ENCODE peak calls at places on chromosomes 6 and 20, in nine cellular contexts. One of them, this sample, is unnamed.

GRCh38 chr6:157034433-157035230 is 257.5 kb downstream of the ARID1B start:
- DNase-seq in GM23248: peak; percentile 81
- DNase-seq in PC-9: no peak
- DNase-seq in hepatocyte: peak; percentile 50
- DNase-seq in CD8-positive, alpha-beta memory T cell: no peak
- DNase-seq in astrocyte: peak; percentile 53
- DNase-seq in SK-N-SH: peak; percentile 55
- DNase-seq in naive thymus-derived CD4-positive, alpha-beta T cell: peak; percentile 51
- DNase-seq in prostate gland: no peak
- DNase-seq in this sample: no peak

GRCh38 chr20:23544133-23544532 is 24.2 kb downstream of the CST9L start:
- DNase-seq in GM23248: no peak
- DNase-seq in PC-9: no peak
- DNase-seq in hepatocyte: no peak
- DNase-seq in CD8-positive, alpha-beta memory T cell: no peak
- DNase-seq in astrocyte: no peak
- DNase-seq in SK-N-SH: no peak
- DNase-seq in naive thymus-derived CD4-positive, alpha-beta T cell: no peak
- DNase-seq in prostate gland: no peak
- DNase-seq in this sample: no peak

GRCh38 chr6:39214846-39215639 is 14.2 kb downstream of the KCNK5 start:
- DNase-seq in GM23248: no peak
- DNase-seq in PC-9: peak; percentile 80
- DNase-seq in hepatocyte: no peak
- DNase-seq in CD8-positive, alpha-beta memory T cell: no peak
- DNase-seq in astrocyte: no peak
- DNase-seq in SK-N-SH: no peak
- DNase-seq in naive thymus-derived CD4-positive, alpha-beta T cell: no peak
- DNase-seq in prostate gland: peak; percentile 48
- DNase-seq in this sample: no peak

GRCh38 chr6:44439270-44440045 is 52.0 kb downstream of the CDC5L start:
- DNase-seq in GM23248: peak; percentile 78
- DNase-seq in PC-9: no peak
- DNase-seq in hepatocyte: no peak
- DNase-seq in CD8-positive, alpha-beta memory T cell: no peak
- DNase-seq in astrocyte: peak; percentile 49
- DNase-seq in SK-N-SH: no peak
- DNase-seq in naive thymus-derived CD4-positive, alpha-beta T cell: no peak
- DNase-seq in prostate gland: no peak
- DNase-seq in this sample: peak; percentile 78

GRCh38 chr6:131043902-131044447 is 19.1 kb downstream of the EPB41L2 start:
- DNase-seq in GM23248: no peak
- DNase-seq in PC-9: no peak
- DNase-seq in hepatocyte: no peak
- DNase-seq in CD8-positive, alpha-beta memory T cell: no peak
- DNase-seq in astrocyte: no peak
- DNase-seq in SK-N-SH: no peak
- DNase-seq in naive thymus-derived CD4-positive, alpha-beta T cell: no peak
- DNase-seq in prostate gland: no peak
- DNase-seq in this sample: no peak

GRCh38 chr6:167817729-167818128 is 9.0 kb upstream of the AFDN start:
- DNase-seq in GM23248: no peak
- DNase-seq in PC-9: peak; percentile 22
- DNase-seq in hepatocyte: no peak
- DNase-seq in CD8-positive, alpha-beta memory T cell: no peak
- DNase-seq in astrocyte: no peak
- DNase-seq in SK-N-SH: no peak
- DNase-seq in naive thymus-derived CD4-positive, alpha-beta T cell: no peak
- DNase-seq in prostate gland: no peak
- DNase-seq in this sample: no peak

GRCh38 chr20:49924247-49924646 is 8.9 kb upstream of the SPATA2 start:
- DNase-seq in GM23248: no peak
- DNase-seq in PC-9: no peak
- DNase-seq in hepatocyte: no peak
- DNase-seq in CD8-positive, alpha-beta memory T cell: no peak
- DNase-seq in astrocyte: no peak
- DNase-seq in SK-N-SH: no peak
- DNase-seq in naive thymus-derived CD4-positive, alpha-beta T cell: no peak
- DNase-seq in prostate gland: no peak
- DNase-seq in this sample: no peak

GRCh38 chr20:34654207-34654744 is 22.6 kb downstream of the PIGU start:
- DNase-seq in GM23248: no peak
- DNase-seq in PC-9: no peak
- DNase-seq in hepatocyte: no peak
- DNase-seq in CD8-positive, alpha-beta memory T cell: no peak
- DNase-seq in astrocyte: no peak
- DNase-seq in SK-N-SH: no peak
- DNase-seq in naive thymus-derived CD4-positive, alpha-beta T cell: no peak
- DNase-seq in prostate gland: no peak
- DNase-seq in this sample: no peak

GRCh38 chr20:14332796-14333345 is 4.5 kb downstream of the FLRT3 start:
- DNase-seq in GM23248: no peak
- DNase-seq in PC-9: no peak
- DNase-seq in hepatocyte: peak; percentile 11
- DNase-seq in CD8-positive, alpha-beta memory T cell: no peak
- DNase-seq in astrocyte: no peak
- DNase-seq in SK-N-SH: no peak
- DNase-seq in naive thymus-derived CD4-positive, alpha-beta T cell: no peak
- DNase-seq in prostate gland: no peak
- DNase-seq in this sample: no peak

GRCh38 chr20:14331671-14332070 is 5.7 kb downstream of the FLRT3 start:
- DNase-seq in GM23248: no peak
- DNase-seq in PC-9: no peak
- DNase-seq in hepatocyte: peak; percentile 7
- DNase-seq in CD8-positive, alpha-beta memory T cell: no peak
- DNase-seq in astrocyte: no peak
- DNase-seq in SK-N-SH: no peak
- DNase-seq in naive thymus-derived CD4-positive, alpha-beta T cell: no peak
- DNase-seq in prostate gland: no peak
- DNase-seq in this sample: no peak

GRCh38 chr20:14335122-14335521 is 2.3 kb downstream of the FLRT3 start:
- DNase-seq in GM23248: no peak
- DNase-seq in PC-9: no peak
- DNase-seq in hepatocyte: no peak
- DNase-seq in CD8-positive, alpha-beta memory T cell: no peak
- DNase-seq in astrocyte: no peak
- DNase-seq in SK-N-SH: no peak
- DNase-seq in naive thymus-derived CD4-positive, alpha-beta T cell: no peak
- DNase-seq in prostate gland: no peak
- DNase-seq in this sample: no peak

GRCh38 chr20:14334306-14334930 is 3.0 kb downstream of the FLRT3 start:
- DNase-seq in GM23248: peak; percentile 75
- DNase-seq in PC-9: no peak
- DNase-seq in hepatocyte: peak; percentile 86
- DNase-seq in CD8-positive, alpha-beta memory T cell: no peak
- DNase-seq in astrocyte: peak; percentile 18
- DNase-seq in SK-N-SH: peak; percentile 37
- DNase-seq in naive thymus-derived CD4-positive, alpha-beta T cell: no peak
- DNase-seq in prostate gland: peak; percentile 39
- DNase-seq in this sample: peak; percentile 45

DNA sequence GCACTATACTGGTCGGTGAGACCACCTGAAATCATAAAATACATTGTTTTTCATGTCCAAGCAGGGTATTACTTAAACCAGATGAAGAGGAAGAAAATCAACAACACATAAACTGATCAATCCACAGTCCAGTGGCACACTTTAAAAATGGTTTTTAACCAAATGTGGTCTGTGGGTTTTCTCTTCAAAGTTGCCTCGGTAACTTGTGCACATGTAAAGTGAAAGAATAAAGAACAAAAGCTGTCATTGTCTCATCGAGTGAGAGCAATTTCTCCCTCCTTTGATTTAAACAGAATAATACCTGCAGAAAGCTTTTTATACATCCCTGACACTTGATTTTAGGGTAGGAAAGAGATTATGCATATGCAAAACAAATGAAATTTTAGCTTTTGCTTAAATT is 3.7 kb downstream of the FLRT3 start:
- DNase-seq in GM23248: no peak
- DNase-seq in PC-9: no peak
- DNase-seq in hepatocyte: no peak
- DNase-seq in CD8-positive, alpha-beta memory T cell: no peak
- DNase-seq in astrocyte: no peak
- DNase-seq in SK-N-SH: no peak
- DNase-seq in naive thymus-derived CD4-positive, alpha-beta T cell: no peak
- DNase-seq in prostate gland: no peak
- DNase-seq in this sample: no peak
- H3K4me3 ChIP-seq in GM23248: no peak overlapping the region
- H3K4me3 ChIP-seq in PC-9: no peak overlapping the region
- H3K4me3 ChIP-seq in hepatocyte: peak overlapping the region; percentile 50
- H3K4me3 ChIP-seq in CD8-positive, alpha-beta memory T cell: no peak overlapping the region
- H3K4me3 ChIP-seq in astrocyte: no peak overlapping the region
- H3K4me3 ChIP-seq in SK-N-SH: no peak overlapping the region
- H3K4me3 ChIP-seq in naive thymus-derived CD4-positive, alpha-beta T cell: no peak overlapping the region
- H3K4me3 ChIP-seq in prostate gland: peak overlapping the region; percentile 37
- H3K4me3 ChIP-seq in this sample: peak overlapping the region; percentile 12

GRCh38 chr6:165665384-165665672 is 2.3 kb upstream of the PDE10A start:
- DNase-seq in GM23248: no peak
- DNase-seq in PC-9: no peak
- DNase-seq in hepatocyte: no peak
- DNase-seq in CD8-positive, alpha-beta memory T cell: no peak
- DNase-seq in astrocyte: no peak
- DNase-seq in SK-N-SH: no peak
- DNase-seq in naive thymus-derived CD4-positive, alpha-beta T cell: no peak
- DNase-seq in prostate gland: no peak
- DNase-seq in this sample: no peak

GRCh38 chr6:165662671-165663282 is at the start of gene PDE10A:
- DNase-seq in GM23248: peak; percentile 25
- DNase-seq in PC-9: no peak
- DNase-seq in hepatocyte: peak; percentile 56
- DNase-seq in CD8-positive, alpha-beta memory T cell: no peak
- DNase-seq in astrocyte: no peak
- DNase-seq in SK-N-SH: peak; percentile 82
- DNase-seq in naive thymus-derived CD4-positive, alpha-beta T cell: no peak
- DNase-seq in prostate gland: no peak
- DNase-seq in this sample: no peak

GRCh38 chr6:165664553-165665383 is 1.7 kb upstream of the PDE10A start:
- DNase-seq in GM23248: no peak
- DNase-seq in PC-9: no peak
- DNase-seq in hepatocyte: no peak
- DNase-seq in CD8-positive, alpha-beta memory T cell: no peak
- DNase-seq in astrocyte: no peak
- DNase-seq in SK-N-SH: no peak
- DNase-seq in naive thymus-derived CD4-positive, alpha-beta T cell: no peak
- DNase-seq in prostate gland: no peak
- DNase-seq in this sample: no peak

GRCh38 chr6:165663283-165663735 is 268 bp upstream of the PDE10A start:
- DNase-seq in GM23248: peak; percentile 40
- DNase-seq in PC-9: no peak
- DNase-seq in hepatocyte: peak; percentile 47
- DNase-seq in CD8-positive, alpha-beta memory T cell: no peak
- DNase-seq in astrocyte: no peak
- DNase-seq in SK-N-SH: peak; percentile 66
- DNase-seq in naive thymus-derived CD4-positive, alpha-beta T cell: no peak
- DNase-seq in prostate gland: no peak
- DNase-seq in this sample: no peak

DNA sequence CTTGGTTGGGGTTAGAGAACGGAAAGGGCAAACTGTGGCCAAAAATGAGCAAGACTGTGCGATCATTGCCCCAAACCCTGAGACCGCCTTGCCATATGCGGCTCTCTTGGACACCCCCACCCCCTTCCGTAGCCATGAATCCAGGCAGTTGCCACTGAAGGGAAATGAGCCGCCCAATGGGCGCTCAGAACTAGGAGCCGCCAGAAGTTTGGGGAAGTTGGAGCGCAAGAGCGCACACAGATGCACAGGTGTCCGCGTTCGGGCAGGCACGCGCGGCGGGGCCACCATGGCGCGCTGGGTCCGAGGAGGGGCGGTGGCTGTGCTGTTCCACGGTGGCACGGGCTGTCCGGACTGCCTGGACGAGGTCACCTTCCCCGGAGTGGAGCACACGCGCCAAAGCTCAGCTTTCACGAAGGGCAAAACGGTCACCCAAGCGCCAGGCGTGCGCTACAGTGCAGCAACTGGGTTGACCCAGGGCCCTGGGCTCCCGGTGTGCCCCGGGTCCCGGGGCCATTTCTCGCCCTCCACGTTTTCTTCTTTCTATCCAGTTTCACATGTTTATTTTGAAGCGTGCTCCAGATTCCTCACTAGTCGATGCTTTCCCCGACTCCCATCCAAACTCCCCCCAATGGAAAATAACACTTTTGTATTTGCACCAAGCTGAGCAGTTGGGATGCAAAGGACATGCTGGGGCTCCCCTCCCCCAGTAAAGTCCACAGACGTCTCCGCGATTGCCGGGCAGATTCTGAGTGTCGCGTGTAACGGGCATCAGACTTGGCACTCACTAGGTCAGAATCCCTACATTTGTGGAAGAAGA is 903 bp upstream of the PDE10A start:
- DNase-seq in GM23248: peak; percentile 16
- DNase-seq in PC-9: no peak
- DNase-seq in hepatocyte: no peak
- DNase-seq in CD8-positive, alpha-beta memory T cell: no peak
- DNase-seq in astrocyte: peak; percentile 16
- DNase-seq in SK-N-SH: no peak
- DNase-seq in naive thymus-derived CD4-positive, alpha-beta T cell: no peak
- DNase-seq in prostate gland: no peak
- DNase-seq in this sample: no peak
- H3K4me3 ChIP-seq in GM23248: no peak overlapping the region
- H3K4me3 ChIP-seq in PC-9: no peak overlapping the region
- H3K4me3 ChIP-seq in hepatocyte: peak overlapping the region; percentile 82
- H3K4me3 ChIP-seq in CD8-positive, alpha-beta memory T cell: no peak overlapping the region
- H3K4me3 ChIP-seq in astrocyte: peak overlapping the region; percentile 63
- H3K4me3 ChIP-seq in SK-N-SH: peak overlapping the region; percentile 52
- H3K4me3 ChIP-seq in naive thymus-derived CD4-positive, alpha-beta T cell: no peak overlapping the region
- H3K4me3 ChIP-seq in prostate gland: peak overlapping the region; percentile 72
- H3K4me3 ChIP-seq in this sample: peak overlapping the region; percentile 60

GRCh38 chr20:11409526-11409925 is 508.2 kb upstream of the BTBD3 start:
- DNase-seq in GM23248: no peak
- DNase-seq in PC-9: no peak
- DNase-seq in hepatocyte: no peak
- DNase-seq in CD8-positive, alpha-beta memory T cell: no peak
- DNase-seq in astrocyte: no peak
- DNase-seq in SK-N-SH: no peak
- DNase-seq in naive thymus-derived CD4-positive, alpha-beta T cell: no peak
- DNase-seq in prostate gland: peak; percentile 10
- DNase-seq in this sample: no peak

GRCh38 chr20:11401988-11402387 is 515.7 kb upstream of the BTBD3 start:
- DNase-seq in GM23248: no peak
- DNase-seq in PC-9: no peak
- DNase-seq in hepatocyte: no peak
- DNase-seq in CD8-positive, alpha-beta memory T cell: no peak
- DNase-seq in astrocyte: no peak
- DNase-seq in SK-N-SH: no peak
- DNase-seq in naive thymus-derived CD4-positive, alpha-beta T cell: no peak
- DNase-seq in prostate gland: no peak
- DNase-seq in this sample: no peak

DNA sequence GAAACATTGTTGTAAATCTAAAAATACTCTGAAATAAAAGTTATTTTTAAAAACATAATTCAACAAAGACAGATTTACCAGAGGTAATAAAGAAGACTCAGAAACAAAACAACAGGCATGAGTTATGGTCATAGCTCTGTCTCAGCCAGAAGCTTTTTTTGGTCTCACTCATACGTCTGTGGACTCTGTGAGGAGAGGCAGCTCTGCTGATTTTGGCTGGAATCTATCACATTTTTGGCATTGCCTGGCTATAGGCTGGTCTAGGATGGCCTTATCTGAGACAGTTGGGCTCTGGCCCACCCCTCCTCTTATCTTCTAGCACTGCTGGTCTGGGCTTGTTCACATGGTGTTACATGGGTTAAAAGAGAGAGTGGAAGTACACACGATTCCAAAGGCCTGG is 514.0 kb upstream of the BTBD3 start:
- DNase-seq in GM23248: peak; percentile 18
- DNase-seq in PC-9: no peak
- DNase-seq in hepatocyte: no peak
- DNase-seq in CD8-positive, alpha-beta memory T cell: no peak
- DNase-seq in astrocyte: peak; percentile 77
- DNase-seq in SK-N-SH: no peak
- DNase-seq in naive thymus-derived CD4-positive, alpha-beta T cell: no peak
- DNase-seq in prostate gland: no peak
- DNase-seq in this sample: no peak
- H3K4me3 ChIP-seq in GM23248: no peak overlapping the region
- H3K4me3 ChIP-seq in PC-9: no peak overlapping the region
- H3K4me3 ChIP-seq in hepatocyte: no peak overlapping the region
- H3K4me3 ChIP-seq in CD8-positive, alpha-beta memory T cell: no peak overlapping the region
- H3K4me3 ChIP-seq in astrocyte: no peak overlapping the region
- H3K4me3 ChIP-seq in SK-N-SH: no peak overlapping the region
- H3K4me3 ChIP-seq in naive thymus-derived CD4-positive, alpha-beta T cell: no peak overlapping the region
- H3K4me3 ChIP-seq in prostate gland: no peak overlapping the region
- H3K4me3 ChIP-seq in this sample: no peak overlapping the region

GRCh38 chr20:8853805-8854338 is 215.0 kb upstream of the PLCB4 start:
- DNase-seq in GM23248: peak; percentile 75
- DNase-seq in PC-9: peak; percentile 24
- DNase-seq in hepatocyte: peak; percentile 83
- DNase-seq in CD8-positive, alpha-beta memory T cell: no peak
- DNase-seq in astrocyte: peak; percentile 57
- DNase-seq in SK-N-SH: peak; percentile 61
- DNase-seq in naive thymus-derived CD4-positive, alpha-beta T cell: no peak
- DNase-seq in prostate gland: peak; percentile 43
- DNase-seq in this sample: peak; percentile 47

GRCh38 chr20:8858181-8858794 is 210.6 kb upstream of the PLCB4 start:
- DNase-seq in GM23248: no peak
- DNase-seq in PC-9: no peak
- DNase-seq in hepatocyte: no peak
- DNase-seq in CD8-positive, alpha-beta memory T cell: no peak
- DNase-seq in astrocyte: no peak
- DNase-seq in SK-N-SH: peak; percentile 36
- DNase-seq in naive thymus-derived CD4-positive, alpha-beta T cell: no peak
- DNase-seq in prostate gland: no peak
- DNase-seq in this sample: no peak

GRCh38 chr20:8854566-8854965 is 214.3 kb upstream of the PLCB4 start:
- DNase-seq in GM23248: peak; percentile 69
- DNase-seq in PC-9: no peak
- DNase-seq in hepatocyte: no peak
- DNase-seq in CD8-positive, alpha-beta memory T cell: no peak
- DNase-seq in astrocyte: peak; percentile 46
- DNase-seq in SK-N-SH: no peak
- DNase-seq in naive thymus-derived CD4-positive, alpha-beta T cell: no peak
- DNase-seq in prostate gland: no peak
- DNase-seq in this sample: no peak

GRCh38 chr20:8856668-8857067 is 212.2 kb upstream of the PLCB4 start:
- DNase-seq in GM23248: no peak
- DNase-seq in PC-9: no peak
- DNase-seq in hepatocyte: no peak
- DNase-seq in CD8-positive, alpha-beta memory T cell: no peak
- DNase-seq in astrocyte: no peak
- DNase-seq in SK-N-SH: no peak
- DNase-seq in naive thymus-derived CD4-positive, alpha-beta T cell: no peak
- DNase-seq in prostate gland: no peak
- DNase-seq in this sample: no peak

GRCh38 chr20:8855315-8855714 is 213.6 kb upstream of the PLCB4 start:
- DNase-seq in GM23248: peak; percentile 72
- DNase-seq in PC-9: no peak
- DNase-seq in hepatocyte: no peak
- DNase-seq in CD8-positive, alpha-beta memory T cell: no peak
- DNase-seq in astrocyte: peak; percentile 68
- DNase-seq in SK-N-SH: no peak
- DNase-seq in naive thymus-derived CD4-positive, alpha-beta T cell: no peak
- DNase-seq in prostate gland: no peak
- DNase-seq in this sample: peak; percentile 51
- H3K4me3 ChIP-seq in GM23248: peak overlapping the region; percentile 60
- H3K4me3 ChIP-seq in PC-9: no peak overlapping the region
- H3K4me3 ChIP-seq in hepatocyte: no peak overlapping the region
- H3K4me3 ChIP-seq in CD8-positive, alpha-beta memory T cell: no peak overlapping the region
- H3K4me3 ChIP-seq in astrocyte: no peak overlapping the region
- H3K4me3 ChIP-seq in SK-N-SH: no peak overlapping the region
- H3K4me3 ChIP-seq in naive thymus-derived CD4-positive, alpha-beta T cell: no peak overlapping the region
- H3K4me3 ChIP-seq in prostate gland: no peak overlapping the region
- H3K4me3 ChIP-seq in this sample: no peak overlapping the region